ENCODE peak calls at places on chromosomes 7 and 10, in five cellular contexts. H is sigmoid colon, N is NB4, S is adrenal gland, V is A549. L is an unnamed sample.

GRCh38 chr7:94338921-94339371 is 55.7 kb upstream of the COL1A2 start:
- DNase-seq in N (no peak), V (no peak), H (no peak), S (no peak), L (peak; percentile 12)

GRCh38 chr10:27244976-27245375 is 4.4 kb upstream of the ACBD5 start:
- DNase-seq in H (no peak), V (no peak), S (no peak), N (no peak), L (no peak)

GRCh38 chr10:120429395-120429794 is 27.6 kb upstream of the PLPP4 start:
- DNase-seq in H (no peak), V (no peak), N (no peak), S (no peak), L (no peak)

GRCh38 chr10:92290076-92290836 is 622 bp downstream of the CPEB3 start:
- DNase-seq in N (peak; percentile 52), S (peak; percentile 72), V (peak; percentile 43), H (peak; percentile 71), L (peak; percentile 50)

GRCh38 chr7:79770053-79770452 is 316.6 kb upstream of the MAGI2 start:
- DNase-seq in V (no peak), S (no peak), N (no peak), H (no peak), L (no peak)

GRCh38 chr10:63068246-63068645 is 64.9 kb upstream of the NRBF2 start:
- DNase-seq in H (no peak), S (no peak), N (peak; percentile 88), V (no peak), L (no peak)

GRCh38 chr10:125334545-125334944 is 174.2 kb upstream of the CTBP2 start:
- DNase-seq in H (no peak), V (no peak), S (no peak), N (no peak), L (no peak)

GRCh38 chr7:100626055-100626454 is 13.7 kb downstream of the MOSPD3 start:
- DNase-seq in S (no peak), N (no peak), H (no peak), V (no peak), L (no peak)

GRCh38 chr7:26616235-26616634 is 248.2 kb downstream of the SKAP2 start:
- DNase-seq in H (no peak), V (peak; percentile 8), S (no peak), N (no peak), L (no peak)

GRCh38 chr10:125881192-125881591 is at the start of gene DHX32:
- DNase-seq in V (no peak), H (no peak), N (no peak), S (peak; percentile 17), L (no peak)

GRCh38 chr10:28681345-28681763 is 4.0 kb downstream of the BAMBI start:
- DNase-seq in N (no peak), S (no peak), V (no peak), H (no peak), L (no peak)

GRCh38 chr10:37704566-37704965 is 152.8 kb downstream of the ZNF248 start:
- DNase-seq in V (no peak), N (no peak), S (no peak), H (peak; percentile 46), L (no peak)

GRCh38 chr7:34138483-34138882 is 233.1 kb downstream of the BMPER start:
- DNase-seq in N (no peak), H (no peak), V (no peak), S (no peak), L (no peak)

GRCh38 chr7:99733448-99733847 is 1.5 kb downstream of the CYP3A7 start:
- DNase-seq in V (peak; percentile 29), H (no peak), S (no peak), N (peak; percentile 43), L (no peak)

GRCh38 chr10:30182191-30183075 is 123.0 kb upstream of the JCAD start:
- DNase-seq in H (no peak), S (no peak), V (peak; percentile 74), N (no peak), L (peak; percentile 75)

GRCh38 chr10:895324-895723 is 36.2 kb downstream of the LARP4B start:
- DNase-seq in N (no peak), V (no peak), S (no peak), H (no peak), L (no peak)

GRCh38 chr7:40299097-40299496 is 164.3 kb downstream of the SUGCT start:
- DNase-seq in S (no peak), H (no peak), V (no peak), N (peak; percentile 30), L (peak; percentile 38)

GRCh38 chr10:128092454-128092853 is 33.8 kb downstream of the MKI67 start:
- DNase-seq in H (no peak), N (no peak), S (no peak), V (no peak), L (no peak)

GRCh38 chr10:116760919-116761318 is 18.6 kb upstream of the HSPA12A start:
- DNase-seq in H (peak; percentile 15), S (no peak), N (no peak), V (no peak), L (no peak)

GRCh38 chr10:30199376-30200018 is 140.1 kb upstream of the JCAD start:
- DNase-seq in S (no peak), H (no peak), V (no peak), N (no peak), L (no peak)

GRCh38 chr7:134255814-134256213 is 60.9 kb downstream of the SLC35B4 start:
- DNase-seq in V (peak; percentile 24), H (no peak), S (no peak), N (peak; percentile 13), L (no peak)

GRCh38 chr7:130850960-130851359 is 117.0 kb upstream of the KLF14 start:
- DNase-seq in H (no peak), V (no peak), S (no peak), N (no peak), L (no peak)

GRCh38 chr10:35848412-35848811 is 206.3 kb upstream of the FZD8 start:
- DNase-seq in V (no peak), S (no peak), H (no peak), N (no peak), L (no peak)

DNA sequence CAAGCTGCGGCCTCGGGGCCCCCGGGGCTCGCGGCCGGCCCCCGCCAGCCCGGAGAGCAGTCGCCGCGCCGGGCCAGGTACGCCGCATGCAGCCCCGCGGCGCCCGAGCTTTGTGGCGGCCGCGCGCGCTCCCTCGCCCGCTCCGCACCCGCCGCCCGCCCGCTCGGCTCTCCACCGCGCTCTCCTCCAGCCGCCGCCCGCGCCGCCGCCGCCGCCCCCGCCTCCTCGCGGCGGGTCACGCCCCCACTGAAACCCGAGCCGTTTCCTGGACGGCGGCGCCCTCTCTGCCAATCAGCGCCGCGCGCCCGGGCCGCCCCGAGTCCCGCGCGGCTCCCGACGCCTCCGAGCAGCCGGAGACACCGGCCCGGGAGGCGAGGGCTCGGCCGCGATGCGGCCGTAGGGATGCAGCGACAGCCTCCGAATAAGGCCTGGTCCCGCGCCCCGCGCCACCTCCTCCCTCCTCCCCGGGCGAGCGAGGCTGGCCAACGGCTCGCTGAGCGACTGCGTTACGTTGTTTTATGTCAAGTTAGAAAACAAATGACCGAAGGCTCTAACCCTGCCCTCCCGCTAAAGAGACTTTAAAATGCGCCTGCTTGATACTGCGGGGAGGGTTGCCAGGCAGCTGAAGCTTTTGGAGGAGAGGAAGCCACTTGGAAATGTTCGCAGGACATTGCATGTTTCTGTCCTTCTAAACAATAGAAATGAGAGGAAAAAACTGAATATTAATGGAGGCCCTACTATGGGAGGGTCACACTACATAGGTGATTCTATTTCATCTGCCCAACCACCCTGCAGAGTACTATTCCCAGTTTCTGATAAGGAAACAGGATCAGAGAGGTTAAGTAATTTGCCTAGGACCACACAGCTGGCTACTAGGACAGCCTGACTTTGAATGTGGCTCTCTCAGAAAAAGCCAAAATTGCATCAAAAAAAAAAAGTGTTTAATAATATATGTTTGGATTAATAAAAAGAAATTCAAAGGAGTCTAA is at the start of gene FGFR2:
- DNase-seq in S (peak; percentile 89), V (peak; percentile 64), H (peak; percentile 92), N (no peak), L (peak; percentile 69)
- TF ChIP-seq POLR2A in S (peak; percentile 54), V (no peak), H (peak; percentile 34), N (no peak), L (peak; percentile 25)

GRCh38 chr7:123747089-123747488 is 1.7 kb downstream of the WASL start:
- DNase-seq in S (no peak), V (no peak), H (no peak), N (peak; percentile 27), L (no peak)
- TF ChIP-seq POLR2A in S (no peak), V (no peak), H (no peak), N (no peak), L (no peak)

GRCh38 chr10:114724707-114725106 is 66.6 kb upstream of the ABLIM1 start:
- DNase-seq in N (no peak), S (no peak), H (no peak), V (no peak), L (no peak)
- TF ChIP-seq POLR2A in N (no peak), S (no peak), H (no peak), V (no peak), L (no peak)

DNA sequence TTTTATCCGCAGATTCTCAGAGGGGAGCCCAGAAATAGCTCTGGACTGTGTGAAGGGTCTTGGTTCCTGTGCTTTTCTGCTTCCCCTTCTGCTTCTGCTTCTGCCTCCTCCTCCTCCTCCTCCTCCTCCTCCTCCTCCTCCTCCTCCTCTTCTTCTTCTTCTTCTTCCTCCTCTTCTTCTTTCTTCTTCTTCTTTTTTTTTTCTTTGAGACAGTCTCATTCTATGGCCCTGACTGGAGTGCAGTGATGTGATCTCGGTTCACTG is 11.6 kb downstream of the PDZD7 start:
- DNase-seq in S (no peak), H (no peak), N (no peak), V (no peak), L (no peak)
- TF ChIP-seq POLR2A in S (no peak), H (no peak), N (no peak), V (no peak), L (no peak)

DNA sequence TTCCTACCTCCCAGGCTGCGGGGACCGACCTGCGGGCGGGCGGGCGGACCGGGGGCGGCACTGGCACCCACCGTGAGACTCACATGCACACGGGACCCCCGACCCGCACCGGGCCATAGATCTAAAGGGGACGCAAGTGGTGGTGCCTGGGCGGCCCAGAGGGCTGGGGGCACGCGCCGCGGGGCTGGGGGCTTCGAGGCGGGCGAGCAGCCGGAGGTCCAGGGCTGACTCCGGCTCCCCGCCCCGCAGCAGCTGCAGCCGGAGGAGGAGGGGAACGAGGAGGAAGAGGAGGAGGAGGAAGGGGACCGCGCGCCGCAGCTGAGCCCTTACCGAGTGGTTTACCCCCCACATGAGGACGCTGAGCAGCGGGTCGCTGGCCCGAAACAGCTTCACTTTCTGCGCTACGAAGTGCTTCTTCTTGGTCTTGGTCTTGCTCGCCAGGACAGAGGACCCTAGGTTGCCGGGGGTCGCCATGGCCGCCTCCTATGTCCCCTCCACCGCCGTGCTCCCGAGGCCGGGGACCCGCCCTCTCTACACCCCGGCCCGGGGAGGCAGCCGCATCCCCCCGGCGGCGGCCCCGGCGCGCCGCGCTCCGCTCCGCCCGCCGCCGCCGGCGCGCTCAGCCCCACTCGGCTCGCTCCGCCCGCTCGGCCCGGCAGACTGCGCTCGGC is 390 bp downstream of the PIP4K2A start:
- DNase-seq in H (peak; percentile 68), N (peak; percentile 57), V (no peak), S (peak; percentile 29), L (peak; percentile 37)
- TF ChIP-seq POLR2A in H (no peak), N (no peak), V (no peak), S (no peak), L (no peak)

L was measured in H54.